ENCODE peak calls at places on chromosomes 13 and 19, in six cellular contexts. One of them, this sample, is unnamed.

GRCh38 chr19:44573183-44573582 is 40.2 kb upstream of the IGSF23 start:
- DNase-seq in body of pancreas: no peak
- DNase-seq in CD8-positive, alpha-beta memory T cell: no peak
- DNase-seq in caudate nucleus: no peak
- DNase-seq in activated CD4-positive, alpha-beta T cell treated with anti-CD3 and anti-CD28 coated beads, Interleukin-2, amount 10 ng/mL, durations not matched to agents 7 days and 5 days: no peak
- DNase-seq in suprapubic skin: no peak
- DNase-seq in this sample: no peak

GRCh38 chr19:18975011-18975410 is 34.0 kb upstream of the HOMER3 start:
- DNase-seq in body of pancreas: no peak
- DNase-seq in suprapubic skin: no peak
- DNase-seq in CD8-positive, alpha-beta memory T cell: no peak
- DNase-seq in caudate nucleus: no peak
- DNase-seq in activated CD4-positive, alpha-beta T cell treated with anti-CD3 and anti-CD28 coated beads, Interleukin-2, amount 10 ng/mL, durations not matched to agents 7 days and 5 days: no peak
- DNase-seq in this sample: no peak

GRCh38 chr19:42051166-42052115 is 18.6 kb downstream of the GRIK5 start:
- DNase-seq in suprapubic skin: no peak
- DNase-seq in activated CD4-positive, alpha-beta T cell treated with anti-CD3 and anti-CD28 coated beads, Interleukin-2, amount 10 ng/mL, durations not matched to agents 7 days and 5 days: no peak
- DNase-seq in caudate nucleus: no peak
- DNase-seq in CD8-positive, alpha-beta memory T cell: no peak
- DNase-seq in body of pancreas: no peak
- DNase-seq in this sample: no peak

GRCh38 chr13:101706651-101707050 is 254.2 kb downstream of the ITGBL1 start:
- DNase-seq in CD8-positive, alpha-beta memory T cell: no peak
- DNase-seq in activated CD4-positive, alpha-beta T cell treated with anti-CD3 and anti-CD28 coated beads, Interleukin-2, amount 10 ng/mL, durations not matched to agents 7 days and 5 days: peak; percentile 11
- DNase-seq in body of pancreas: no peak
- DNase-seq in caudate nucleus: no peak
- DNase-seq in suprapubic skin: no peak
- DNase-seq in this sample: no peak

GRCh38 chr19:43546581-43546980 is 13.6 kb downstream of the ZNF575 start:
- DNase-seq in body of pancreas: no peak
- DNase-seq in suprapubic skin: no peak
- DNase-seq in CD8-positive, alpha-beta memory T cell: no peak
- DNase-seq in activated CD4-positive, alpha-beta T cell treated with anti-CD3 and anti-CD28 coated beads, Interleukin-2, amount 10 ng/mL, durations not matched to agents 7 days and 5 days: no peak
- DNase-seq in caudate nucleus: no peak
- DNase-seq in this sample: no peak

GRCh38 chr19:40630571-40631160 is 29.5 kb downstream of the LTBP4 start:
- DNase-seq in body of pancreas: no peak
- DNase-seq in CD8-positive, alpha-beta memory T cell: no peak
- DNase-seq in caudate nucleus: no peak
- DNase-seq in activated CD4-positive, alpha-beta T cell treated with anti-CD3 and anti-CD28 coated beads, Interleukin-2, amount 10 ng/mL, durations not matched to agents 7 days and 5 days: no peak
- DNase-seq in suprapubic skin: no peak
- DNase-seq in this sample: no peak

GRCh38 chr13:45690636-45691035 is 11.5 kb upstream of the CBY2 start:
- DNase-seq in body of pancreas: no peak
- DNase-seq in activated CD4-positive, alpha-beta T cell treated with anti-CD3 and anti-CD28 coated beads, Interleukin-2, amount 10 ng/mL, durations not matched to agents 7 days and 5 days: no peak
- DNase-seq in caudate nucleus: no peak
- DNase-seq in CD8-positive, alpha-beta memory T cell: no peak
- DNase-seq in suprapubic skin: no peak
- DNase-seq in this sample: no peak

GRCh38 chr19:32498641-32499200 is 82.3 kb upstream of the PDCD5 start:
- DNase-seq in body of pancreas: no peak
- DNase-seq in activated CD4-positive, alpha-beta T cell treated with anti-CD3 and anti-CD28 coated beads, Interleukin-2, amount 10 ng/mL, durations not matched to agents 7 days and 5 days: no peak
- DNase-seq in caudate nucleus: no peak
- DNase-seq in CD8-positive, alpha-beta memory T cell: no peak
- DNase-seq in suprapubic skin: no peak
- DNase-seq in this sample: no peak

GRCh38 chr13:40874138-40874776 is 84.8 kb downstream of the SLC25A15 start:
- DNase-seq in CD8-positive, alpha-beta memory T cell: no peak
- DNase-seq in caudate nucleus: no peak
- DNase-seq in activated CD4-positive, alpha-beta T cell treated with anti-CD3 and anti-CD28 coated beads, Interleukin-2, amount 10 ng/mL, durations not matched to agents 7 days and 5 days: no peak
- DNase-seq in suprapubic skin: no peak
- DNase-seq in body of pancreas: no peak
- DNase-seq in this sample: no peak

GRCh38 chr13:33009019-33009418 is 7.2 kb upstream of the KL start:
- DNase-seq in body of pancreas: no peak
- DNase-seq in CD8-positive, alpha-beta memory T cell: no peak
- DNase-seq in suprapubic skin: no peak
- DNase-seq in caudate nucleus: no peak
- DNase-seq in activated CD4-positive, alpha-beta T cell treated with anti-CD3 and anti-CD28 coated beads, Interleukin-2, amount 10 ng/mL, durations not matched to agents 7 days and 5 days: no peak
- DNase-seq in this sample: no peak

GRCh38 chr13:113836917-113837553 is 26.8 kb downstream of the GAS6 start:
- DNase-seq in CD8-positive, alpha-beta memory T cell: no peak
- DNase-seq in caudate nucleus: no peak
- DNase-seq in suprapubic skin: no peak
- DNase-seq in body of pancreas: peak; percentile 67
- DNase-seq in activated CD4-positive, alpha-beta T cell treated with anti-CD3 and anti-CD28 coated beads, Interleukin-2, amount 10 ng/mL, durations not matched to agents 7 days and 5 days: no peak
- DNase-seq in this sample: no peak

GRCh38 chr19:29442094-29442493 is 83.7 kb upstream of the VSTM2B start:
- DNase-seq in activated CD4-positive, alpha-beta T cell treated with anti-CD3 and anti-CD28 coated beads, Interleukin-2, amount 10 ng/mL, durations not matched to agents 7 days and 5 days: no peak
- DNase-seq in suprapubic skin: no peak
- DNase-seq in CD8-positive, alpha-beta memory T cell: no peak
- DNase-seq in body of pancreas: no peak
- DNase-seq in caudate nucleus: no peak
- DNase-seq in this sample: no peak

GRCh38 chr19:38196245-38196837 is 27.7 kb downstream of the DPF1 start:
- DNase-seq in suprapubic skin: no peak
- DNase-seq in caudate nucleus: no peak
- DNase-seq in CD8-positive, alpha-beta memory T cell: no peak
- DNase-seq in body of pancreas: no peak
- DNase-seq in activated CD4-positive, alpha-beta T cell treated with anti-CD3 and anti-CD28 coated beads, Interleukin-2, amount 10 ng/mL, durations not matched to agents 7 days and 5 days: no peak
- DNase-seq in this sample: no peak

GRCh38 chr19:35509861-35510625 is 3.4 kb downstream of the DMKN start:
- DNase-seq in suprapubic skin: no peak
- DNase-seq in body of pancreas: peak; percentile 94
- DNase-seq in CD8-positive, alpha-beta memory T cell: peak; percentile 61
- DNase-seq in caudate nucleus: peak; percentile 19
- DNase-seq in activated CD4-positive, alpha-beta T cell treated with anti-CD3 and anti-CD28 coated beads, Interleukin-2, amount 10 ng/mL, durations not matched to agents 7 days and 5 days: peak; percentile 69
- DNase-seq in this sample: no peak

GRCh38 chr13:24218977-24219376 is 58.5 kb downstream of the SPATA13 start:
- DNase-seq in suprapubic skin: no peak
- DNase-seq in body of pancreas: no peak
- DNase-seq in activated CD4-positive, alpha-beta T cell treated with anti-CD3 and anti-CD28 coated beads, Interleukin-2, amount 10 ng/mL, durations not matched to agents 7 days and 5 days: no peak
- DNase-seq in caudate nucleus: no peak
- DNase-seq in CD8-positive, alpha-beta memory T cell: no peak
- DNase-seq in this sample: peak; percentile 66

GRCh38 chr19:12880551-12881171 is 588 bp downstream of the DNASE2 start:
- DNase-seq in CD8-positive, alpha-beta memory T cell: no peak
- DNase-seq in caudate nucleus: no peak
- DNase-seq in activated CD4-positive, alpha-beta T cell treated with anti-CD3 and anti-CD28 coated beads, Interleukin-2, amount 10 ng/mL, durations not matched to agents 7 days and 5 days: no peak
- DNase-seq in body of pancreas: peak; percentile 50
- DNase-seq in suprapubic skin: no peak
- DNase-seq in this sample: no peak

GRCh38 chr19:49340069-49340864 is 5.1 kb downstream of the CD37 start:
- DNase-seq in activated CD4-positive, alpha-beta T cell treated with anti-CD3 and anti-CD28 coated beads, Interleukin-2, amount 10 ng/mL, durations not matched to agents 7 days and 5 days: no peak
- DNase-seq in CD8-positive, alpha-beta memory T cell: no peak
- DNase-seq in suprapubic skin: peak; percentile 86
- DNase-seq in body of pancreas: peak; percentile 91
- DNase-seq in caudate nucleus: no peak
- DNase-seq in this sample: peak; percentile 31

GRCh38 chr19:27392027-27392632 is 1820.8 kb downstream of the UQCRFS1 start:
- DNase-seq in activated CD4-positive, alpha-beta T cell treated with anti-CD3 and anti-CD28 coated beads, Interleukin-2, amount 10 ng/mL, durations not matched to agents 7 days and 5 days: no peak
- DNase-seq in caudate nucleus: no peak
- DNase-seq in suprapubic skin: peak; percentile 67
- DNase-seq in CD8-positive, alpha-beta memory T cell: no peak
- DNase-seq in body of pancreas: no peak
- DNase-seq in this sample: no peak

GRCh38 chr19:51607920-51608562 is 22.2 kb downstream of the SIGLEC5 start:
- DNase-seq in activated CD4-positive, alpha-beta T cell treated with anti-CD3 and anti-CD28 coated beads, Interleukin-2, amount 10 ng/mL, durations not matched to agents 7 days and 5 days: peak; percentile 76
- DNase-seq in suprapubic skin: no peak
- DNase-seq in caudate nucleus: peak; percentile 19
- DNase-seq in body of pancreas: peak; percentile 70
- DNase-seq in CD8-positive, alpha-beta memory T cell: peak; percentile 15
- DNase-seq in this sample: no peak

GRCh38 chr13:100815476-100816046 is 141.0 kb upstream of the TMTC4 start:
- DNase-seq in suprapubic skin: no peak
- DNase-seq in caudate nucleus: no peak
- DNase-seq in body of pancreas: no peak
- DNase-seq in activated CD4-positive, alpha-beta T cell treated with anti-CD3 and anti-CD28 coated beads, Interleukin-2, amount 10 ng/mL, durations not matched to agents 7 days and 5 days: no peak
- DNase-seq in CD8-positive, alpha-beta memory T cell: no peak
- DNase-seq in this sample: no peak

GRCh38 chr13:88461272-88462009 is 790.3 kb downstream of the SLITRK5 start:
- DNase-seq in body of pancreas: no peak
- DNase-seq in activated CD4-positive, alpha-beta T cell treated with anti-CD3 and anti-CD28 coated beads, Interleukin-2, amount 10 ng/mL, durations not matched to agents 7 days and 5 days: no peak
- DNase-seq in CD8-positive, alpha-beta memory T cell: no peak
- DNase-seq in caudate nucleus: no peak
- DNase-seq in suprapubic skin: no peak
- DNase-seq in this sample: no peak

GRCh38 chr19:5038631-5039271 is 69.8 kb downstream of the KDM4B start:
- DNase-seq in caudate nucleus: no peak
- DNase-seq in activated CD4-positive, alpha-beta T cell treated with anti-CD3 and anti-CD28 coated beads, Interleukin-2, amount 10 ng/mL, durations not matched to agents 7 days and 5 days: no peak
- DNase-seq in CD8-positive, alpha-beta memory T cell: no peak
- DNase-seq in suprapubic skin: no peak
- DNase-seq in body of pancreas: no peak
- DNase-seq in this sample: no peak

GRCh38 chr19:1837625-1838105 is 10.6 kb downstream of the REXO1 start:
- DNase-seq in caudate nucleus: no peak
- DNase-seq in CD8-positive, alpha-beta memory T cell: peak; percentile 46
- DNase-seq in body of pancreas: peak; percentile 46
- DNase-seq in suprapubic skin: no peak
- DNase-seq in activated CD4-positive, alpha-beta T cell treated with anti-CD3 and anti-CD28 coated beads, Interleukin-2, amount 10 ng/mL, durations not matched to agents 7 days and 5 days: peak; percentile 62
- DNase-seq in this sample: no peak

GRCh38 chr13:75372517-75372916 is 109.5 kb downstream of the TBC1D4 start:
- DNase-seq in body of pancreas: no peak
- DNase-seq in suprapubic skin: no peak
- DNase-seq in caudate nucleus: no peak
- DNase-seq in activated CD4-positive, alpha-beta T cell treated with anti-CD3 and anti-CD28 coated beads, Interleukin-2, amount 10 ng/mL, durations not matched to agents 7 days and 5 days: peak; percentile 36
- DNase-seq in CD8-positive, alpha-beta memory T cell: peak; percentile 31
- DNase-seq in this sample: no peak

GRCh38 chr19:2150794-2151338 is 500 bp downstream of the AP3D1 start:
- DNase-seq in CD8-positive, alpha-beta memory T cell: no peak
- DNase-seq in activated CD4-positive, alpha-beta T cell treated with anti-CD3 and anti-CD28 coated beads, Interleukin-2, amount 10 ng/mL, durations not matched to agents 7 days and 5 days: no peak
- DNase-seq in caudate nucleus: no peak
- DNase-seq in suprapubic skin: no peak
- DNase-seq in body of pancreas: peak; percentile 32
- DNase-seq in this sample: no peak

GRCh38 chr13:30916991-30917390 is 10.9 kb downstream of the MEDAG start:
- DNase-seq in body of pancreas: no peak
- DNase-seq in suprapubic skin: no peak
- DNase-seq in caudate nucleus: no peak
- DNase-seq in CD8-positive, alpha-beta memory T cell: no peak
- DNase-seq in activated CD4-positive, alpha-beta T cell treated with anti-CD3 and anti-CD28 coated beads, Interleukin-2, amount 10 ng/mL, durations not matched to agents 7 days and 5 days: no peak
- DNase-seq in this sample: no peak

GRCh38 chr13:109743706-109744453 is 42.5 kb downstream of the IRS2 start:
- DNase-seq in caudate nucleus: no peak
- DNase-seq in CD8-positive, alpha-beta memory T cell: no peak
- DNase-seq in suprapubic skin: no peak
- DNase-seq in activated CD4-positive, alpha-beta T cell treated with anti-CD3 and anti-CD28 coated beads, Interleukin-2, amount 10 ng/mL, durations not matched to agents 7 days and 5 days: peak; percentile 39
- DNase-seq in body of pancreas: no peak
- DNase-seq in this sample: peak; percentile 43

GRCh38 chr13:93966267-93966936 is 513.1 kb downstream of the DCT start:
- DNase-seq in body of pancreas: no peak
- DNase-seq in suprapubic skin: no peak
- DNase-seq in caudate nucleus: no peak
- DNase-seq in CD8-positive, alpha-beta memory T cell: no peak
- DNase-seq in activated CD4-positive, alpha-beta T cell treated with anti-CD3 and anti-CD28 coated beads, Interleukin-2, amount 10 ng/mL, durations not matched to agents 7 days and 5 days: no peak
- DNase-seq in this sample: no peak

GRCh38 chr13:22049384-22049783 is 378.5 kb downstream of the FGF9 start:
- DNase-seq in CD8-positive, alpha-beta memory T cell: no peak
- DNase-seq in activated CD4-positive, alpha-beta T cell treated with anti-CD3 and anti-CD28 coated beads, Interleukin-2, amount 10 ng/mL, durations not matched to agents 7 days and 5 days: no peak
- DNase-seq in suprapubic skin: no peak
- DNase-seq in body of pancreas: no peak
- DNase-seq in caudate nucleus: no peak
- DNase-seq in this sample: no peak

GRCh38 chr13:111460548-111461444 is 140.4 kb downstream of the TEX29 start:
- DNase-seq in suprapubic skin: peak; percentile 54
- DNase-seq in caudate nucleus: no peak
- DNase-seq in body of pancreas: peak; percentile 66
- DNase-seq in CD8-positive, alpha-beta memory T cell: no peak
- DNase-seq in activated CD4-positive, alpha-beta T cell treated with anti-CD3 and anti-CD28 coated beads, Interleukin-2, amount 10 ng/mL, durations not matched to agents 7 days and 5 days: no peak
- DNase-seq in this sample: no peak